ENCODE peak calls at places on chromosomes 11 and 22, in six cellular contexts. F is EL; C is AG10803; H is H4; V is left colon; S is activated T-cell treated with anti-CD3 and anti-CD28 coated beads, Interleukin-2, amount 50 U/mL, for 24 hours. Q is an unnamed sample.

GRCh38 chr22:26330971-26331625 is 98.0 kb upstream of the ASPHD2 start:
- DNase-seq in S (peak), H (peak), C (peak), V (peak), F (peak), Q (peak)

GRCh38 chr11:119416606-119417580 is 6.1 kb downstream of the THY1 start:
- DNase-seq in C (peak), V (no peak), S (no peak), F (peak), H (no peak), Q (no peak)

GRCh38 chr11:60872952-60873524 is 5.7 kb downstream of the ZP1 start:
- DNase-seq in S (no peak), H (peak), V (no peak), F (peak), C (peak), Q (peak)

GRCh38 chr11:6646631-6647281 is 8.9 kb downstream of the DCHS1 start:
- DNase-seq in F (peak), V (no peak), H (no peak), S (peak), C (peak), Q (peak)

GRCh38 chr11:134363161-134363560 is 31.4 kb downstream of the GLB1L2 start:
- DNase-seq in F (no peak), C (no peak), H (no peak), V (no peak), S (no peak), Q (no peak)

GRCh38 chr22:33697640-33698039 is 222.6 kb downstream of the LARGE1 start:
- DNase-seq in S (no peak), C (peak), F (no peak), V (no peak), H (no peak), Q (peak)

GRCh38 chr22:23233746-23234408 is 53.6 kb downstream of the BCR start:
- DNase-seq in F (peak), V (no peak), S (peak), H (peak), C (peak), Q (peak)

GRCh38 chr11:64753019-64753379 is 6.8 kb downstream of the PYGM start:
- DNase-seq in F (no peak), H (no peak), S (no peak), C (no peak), V (no peak), Q (no peak)

Q was measured in mesenchymal stem cell.